ENCODE peak calls at places on chromosomes 6 and 20, in ten cellular contexts. Y, C, G, D, K, E, W, X, O and P are unnamed samples.
A peak's percentile ranks its signal among the peaks of the same experiment; 100 is the strongest.

GRCh38 chr6:33008944-33009861 is at the start of gene HLA-DOA:
- DNase-seq in Y (no peak), E (peak; percentile 3), C (peak; percentile 82), O (peak; percentile 30), D (peak; percentile 84), W (peak; percentile 5), X (peak; percentile 20), K (peak; percentile 94), G (no peak), P (peak; percentile 41)

GRCh38 chr20:2364014-2364413 is 16.7 kb upstream of the TGM6 start:
- DNase-seq in D (no peak), C (no peak), K (no peak), X (no peak), G (no peak), Y (no peak), W (no peak), E (no peak), O (peak; percentile 53), P (peak; percentile 31)

GRCh38 chr20:38220587-38220986 is 39.9 kb downstream of the KIAA1755 start:
- DNase-seq in X (no peak), O (no peak), K (no peak), G (no peak), D (peak; percentile 41), E (no peak), W (no peak), C (no peak), Y (no peak), P (no peak)

GRCh38 chr6:148983366-148983765 is 236.5 kb downstream of the UST start:
- DNase-seq in G (no peak), W (no peak), Y (no peak), O (no peak), K (no peak), E (no peak), X (no peak), C (no peak), D (no peak), P (no peak)

GRCh38 chr20:41094656-41095055 is 42.7 kb upstream of the PLCG1 start:
- DNase-seq in G (no peak), O (peak; percentile 30), W (peak; percentile 61), C (no peak), X (no peak), E (peak; percentile 19), D (no peak), K (no peak), Y (no peak), P (peak; percentile 45)

GRCh38 chr6:105192707-105193465 is 13.1 kb upstream of the POPDC3 start:
- DNase-seq in E (peak; percentile 82), D (no peak), X (no peak), W (peak; percentile 78), C (no peak), O (no peak), K (no peak), G (no peak), Y (no peak), P (no peak)

GRCh38 chr6:89085409-89086012 is 5.0 kb downstream of the PNRC1 start:
- DNase-seq in D (no peak), G (no peak), E (no peak), Y (no peak), K (no peak), X (no peak), W (no peak), O (no peak), C (no peak), P (no peak)

GRCh38 chr6:7267521-7268091 is 45.4 kb downstream of the SSR1 start:
- DNase-seq in X (no peak), G (peak; percentile 72), K (no peak), D (peak; percentile 75), O (peak; percentile 73), E (peak; percentile 93), W (peak; percentile 94), C (no peak), Y (no peak), P (peak; percentile 98)

GRCh38 chr6:124917769-124918168 is 44.5 kb upstream of the RNF217 start:
- DNase-seq in C (no peak), E (no peak), G (no peak), W (no peak), Y (no peak), X (no peak), K (no peak), D (no peak), O (no peak), P (no peak)

GRCh38 chr6:98539669-98540207 is 294.6 kb upstream of the POU3F2 start:
- DNase-seq in C (no peak), X (no peak), O (no peak), D (no peak), K (no peak), Y (no peak), W (no peak), E (no peak), G (no peak), P (no peak)

GRCh38 chr6:83057705-83058321 is 7.8 kb downstream of the UBE3D start:
- DNase-seq in C (peak; percentile 34), K (peak; percentile 76), E (no peak), W (peak; percentile 55), G (no peak), D (no peak), X (no peak), Y (no peak), O (peak; percentile 57), P (no peak)

GRCh38 chr6:39330057-39330456 is 7.6 kb upstream of the KCNK16 start:
- DNase-seq in Y (peak; percentile 43), W (no peak), E (no peak), K (no peak), O (no peak), C (no peak), X (no peak), G (no peak), D (no peak), P (no peak)

GRCh38 chr20:1813674-1814635 is 81.3 kb upstream of the SIRPA start:
- DNase-seq in D (no peak), Y (no peak), X (no peak), G (no peak), K (peak; percentile 10), O (no peak), W (no peak), C (no peak), E (no peak), P (no peak)

GRCh38 chr6:123529843-123530242 is 106.9 kb downstream of the TRDN start:
- DNase-seq in X (no peak), C (no peak), D (no peak), E (no peak), W (no peak), O (no peak), K (no peak), Y (no peak), G (peak; percentile 53), P (no peak)

GRCh38 chr6:29943053-29943966 is 978 bp downstream of the HLA-A start:
- DNase-seq in Y (no peak), C (peak; percentile 39), X (no peak), D (peak; percentile 84), E (no peak), O (peak; percentile 36), G (no peak), K (peak; percentile 60), W (no peak), P (peak; percentile 9)

GRCh38 chr6:126143650-126144260 is 157.4 kb downstream of the TRMT11 start:
- DNase-seq in Y (no peak), K (no peak), C (no peak), W (no peak), D (no peak), E (peak; percentile 53), O (no peak), G (no peak), X (no peak), P (no peak)

GRCh38 chr20:49420292-49420691 is 62.2 kb downstream of the KCNB1 start:
- DNase-seq in E (no peak), Y (no peak), W (no peak), O (no peak), D (no peak), G (no peak), C (no peak), X (no peak), K (no peak), P (no peak)

GRCh38 chr6:77415706-77416105 is 47.6 kb downstream of the HTR1B start:
- DNase-seq in W (no peak), G (no peak), O (no peak), Y (no peak), C (no peak), K (no peak), D (no peak), X (no peak), E (no peak), P (no peak)

GRCh38 chr20:4592316-4593148 is 129.2 kb upstream of the PRND start:
- DNase-seq in G (peak; percentile 56), E (no peak), X (peak; percentile 8), C (peak; percentile 21), K (peak; percentile 88), O (peak; percentile 48), Y (peak; percentile 70), D (peak; percentile 84), W (no peak), P (peak; percentile 17)
- H3K4me3 ChIP-seq in G (peak overlapping the region; percentile 54), E (peak overlapping the region; percentile 58), X (peak overlapping the region; percentile 56), C (no peak overlapping the region), K (no peak overlapping the region), O (peak overlapping the region; percentile 32), Y (peak overlapping the region; percentile 34), D (peak overlapping the region; percentile 38), W (peak overlapping the region; percentile 44), P (no peak overlapping the region)

GRCh38 chr20:63562461-63563185 is 8.7 kb downstream of the FNDC11 start:
- DNase-seq in O (no peak), K (no peak), Y (no peak), X (no peak), W (no peak), E (no peak), G (no peak), C (no peak), D (peak; percentile 81), P (no peak)
- H3K36me3 ChIP-seq in O (peaks cover 17% of the 10 kb centered on the region), K (peaks cover 7% of the 10 kb centered on the region), Y (peaks cover 88% of the 10 kb centered on the region), X (peaks cover 62% of the 10 kb centered on the region), W (peaks cover 66% of the 10 kb centered on the region), E (no peaks in the 10 kb centered on the region), G (no peaks in the 10 kb centered on the region), C (peaks cover 31% of the 10 kb centered on the region), D (peaks cover 76% of the 10 kb centered on the region), P (peaks cover 66% of the 10 kb centered on the region)

GRCh38 chr20:23361651-23362391 is at the start of gene GZF1:
- DNase-seq in E (peak; percentile 94), X (peak; percentile 97), K (peak; percentile 99), Y (peak; percentile 99), W (peak; percentile 97), G (peak; percentile 99), D (peak; percentile 100), O (peak; percentile 100), C (peak; percentile 98), P (peak; percentile 91)
- H3K9me3 ChIP-seq in E (no peaks in the 10 kb centered on the region), X (no peaks in the 10 kb centered on the region), K (no peaks in the 10 kb centered on the region), Y (no peaks in the 10 kb centered on the region), W (no peaks in the 10 kb centered on the region), G (no peaks in the 10 kb centered on the region), D (no peaks in the 10 kb centered on the region), O (no peaks in the 10 kb centered on the region), C (no peaks in the 10 kb centered on the region), P (no peaks in the 10 kb centered on the region)

DNA sequence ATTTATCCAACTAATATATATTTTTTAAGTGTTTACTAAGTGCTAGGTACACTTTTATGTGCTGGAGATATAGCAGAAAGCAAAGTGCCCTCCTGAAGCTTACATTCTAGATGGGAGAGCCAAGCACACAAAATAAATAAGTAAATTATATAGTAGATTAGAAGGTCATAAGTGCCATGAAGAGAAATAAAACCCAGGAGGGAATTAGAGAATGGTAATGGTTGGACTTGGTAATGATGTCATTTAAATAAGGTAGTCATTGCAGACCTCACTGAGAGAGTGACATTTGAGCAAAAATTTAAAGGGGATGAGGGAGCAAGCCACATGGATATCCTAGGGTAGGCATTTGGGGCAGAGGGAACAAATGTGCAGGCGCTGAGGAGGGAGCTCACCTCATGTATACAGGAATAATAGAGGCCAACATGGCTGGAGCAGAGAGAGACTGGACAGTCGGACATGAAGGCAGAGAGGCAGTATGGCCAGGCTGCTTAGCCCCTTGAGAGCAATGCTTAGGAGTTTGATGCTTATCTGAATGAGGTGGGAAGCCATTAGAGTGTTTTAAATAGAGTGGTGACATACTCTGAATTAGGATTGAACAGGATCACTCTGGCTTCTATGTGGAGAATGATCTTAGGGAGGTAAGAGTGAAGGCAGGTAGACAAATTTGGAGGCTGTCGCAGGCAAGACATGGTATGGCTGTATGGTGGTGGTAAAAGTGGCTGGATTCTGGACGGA is 14.1 kb downstream of the DSE start:
- DNase-seq in D (no peak), W (no peak), X (no peak), Y (no peak), O (no peak), K (no peak), E (no peak), C (no peak), G (no peak), P (no peak)
- H3K4me3 ChIP-seq in D (no peak overlapping the region), W (no peak overlapping the region), X (no peak overlapping the region), Y (no peak overlapping the region), O (no peak overlapping the region), K (no peak overlapping the region), E (peak overlapping the region; percentile 6), C (no peak overlapping the region), G (no peak overlapping the region), P (no peak overlapping the region)